ENCODE peak calls at places on chromosome 22, in six cellular contexts. One of them, this sample, is unnamed.

GRCh38 chr22:29268511-29269229 is 602 bp downstream of the EWSR1 start:
- DNase-seq in upper lobe of right lung: peak
- DNase-seq in PC-9: peak
- DNase-seq in gastrocnemius medialis: peak
- DNase-seq in cardiac fibroblast: peak
- DNase-seq in left ventricle myocardium inferior: peak
- DNase-seq in this sample: peak

GRCh38 chr22:48972979-48973693 is 854.5 kb downstream of the BRD1 start:
- DNase-seq in upper lobe of right lung: no peak
- DNase-seq in cardiac fibroblast: no peak
- DNase-seq in PC-9: no peak
- DNase-seq in left ventricle myocardium inferior: no peak
- DNase-seq in gastrocnemius medialis: no peak
- DNase-seq in this sample: no peak

GRCh38 chr22:38504731-38505594 is 1.1 kb downstream of the DDX17 start:
- DNase-seq in gastrocnemius medialis: peak
- DNase-seq in upper lobe of right lung: peak
- DNase-seq in cardiac fibroblast: peak
- DNase-seq in PC-9: peak
- DNase-seq in left ventricle myocardium inferior: peak
- DNase-seq in this sample: peak

GRCh38 chr22:37022483-37023337 is 3.2 kb downstream of the MPST start:
- DNase-seq in cardiac fibroblast: no peak
- DNase-seq in PC-9: no peak
- DNase-seq in upper lobe of right lung: no peak
- DNase-seq in gastrocnemius medialis: no peak
- DNase-seq in left ventricle myocardium inferior: no peak
- DNase-seq in this sample: peak

GRCh38 chr22:45072322-45072903 is 62.6 kb upstream of the PHF21B start:
- DNase-seq in gastrocnemius medialis: no peak
- DNase-seq in upper lobe of right lung: no peak
- DNase-seq in PC-9: peak
- DNase-seq in cardiac fibroblast: peak
- DNase-seq in left ventricle myocardium inferior: no peak
- DNase-seq in this sample: peak

GRCh38 chr22:37331034-37331428 is 48.7 kb downstream of the CYTH4 start:
- DNase-seq in left ventricle myocardium inferior: no peak
- DNase-seq in gastrocnemius medialis: no peak
- DNase-seq in upper lobe of right lung: no peak
- DNase-seq in PC-9: no peak
- DNase-seq in cardiac fibroblast: peak
- DNase-seq in this sample: no peak

GRCh38 chr22:49764151-49764581 is 63.5 kb downstream of the BRD1 start:
- DNase-seq in PC-9: no peak
- DNase-seq in gastrocnemius medialis: peak
- DNase-seq in left ventricle myocardium inferior: peak
- DNase-seq in upper lobe of right lung: peak
- DNase-seq in cardiac fibroblast: no peak
- DNase-seq in this sample: peak

GRCh38 chr22:19664951-19665783 is 49.1 kb upstream of the SEPTIN5 start:
- DNase-seq in left ventricle myocardium inferior: no peak
- DNase-seq in cardiac fibroblast: no peak
- DNase-seq in PC-9: no peak
- DNase-seq in upper lobe of right lung: no peak
- DNase-seq in gastrocnemius medialis: no peak
- DNase-seq in this sample: no peak

GRCh38 chr22:46671824-46672432 is 51.7 kb downstream of the GRAMD4 start:
- DNase-seq in left ventricle myocardium inferior: no peak
- DNase-seq in cardiac fibroblast: no peak
- DNase-seq in upper lobe of right lung: no peak
- DNase-seq in gastrocnemius medialis: no peak
- DNase-seq in PC-9: no peak
- DNase-seq in this sample: no peak

GRCh38 chr22:30635273-30636225 is at the start of gene SLC35E4:
- DNase-seq in PC-9: peak
- DNase-seq in gastrocnemius medialis: peak
- DNase-seq in cardiac fibroblast: peak
- DNase-seq in upper lobe of right lung: peak
- DNase-seq in left ventricle myocardium inferior: peak
- DNase-seq in this sample: peak
- TF ChIP-seq CTCF in PC-9: no peak
- TF ChIP-seq CTCF in gastrocnemius medialis: no peak
- TF ChIP-seq CTCF in cardiac fibroblast: peak
- TF ChIP-seq CTCF in upper lobe of right lung: peak
- TF ChIP-seq CTCF in left ventricle myocardium inferior: peak
- TF ChIP-seq CTCF in this sample: no peak

DNA sequence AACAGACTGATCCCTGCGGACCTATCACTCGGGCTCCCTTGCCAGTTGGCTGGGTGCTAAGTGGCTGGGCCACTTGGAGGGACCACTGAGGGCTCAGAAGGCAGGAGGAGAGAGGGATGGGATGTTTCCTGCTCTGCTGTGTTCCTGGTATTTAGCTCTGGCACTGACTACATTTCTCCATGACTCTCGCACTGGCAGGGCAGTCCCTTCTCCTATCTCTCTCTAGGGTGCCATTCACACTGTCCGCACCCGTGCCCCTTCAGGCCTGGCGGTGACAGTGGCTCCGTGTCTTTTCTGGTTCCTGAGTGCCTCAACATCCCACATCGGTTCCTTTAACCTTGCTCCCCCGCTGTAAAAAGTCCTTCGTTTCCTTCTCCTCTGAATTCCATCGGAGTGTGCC is 31.6 kb upstream of the CECR2 start:
- DNase-seq in gastrocnemius medialis: no peak
- DNase-seq in cardiac fibroblast: no peak
- DNase-seq in left ventricle myocardium inferior: no peak
- DNase-seq in PC-9: no peak
- DNase-seq in upper lobe of right lung: no peak
- DNase-seq in this sample: no peak
- H3K4me3 ChIP-seq in gastrocnemius medialis: no peak
- H3K4me3 ChIP-seq in cardiac fibroblast: no peak
- H3K4me3 ChIP-seq in left ventricle myocardium inferior: no peak
- H3K4me3 ChIP-seq in PC-9: no peak
- H3K4me3 ChIP-seq in upper lobe of right lung: no peak
- H3K4me3 ChIP-seq in this sample: no peak

GRCh38 chr22:44026066-44026629 is 2.0 kb downstream of the PARVB start:
- DNase-seq in cardiac fibroblast: no peak
- DNase-seq in PC-9: no peak
- DNase-seq in gastrocnemius medialis: no peak
- DNase-seq in upper lobe of right lung: no peak
- DNase-seq in left ventricle myocardium inferior: no peak
- DNase-seq in this sample: no peak
- TF ChIP-seq CTCF in cardiac fibroblast: no peak
- TF ChIP-seq CTCF in PC-9: no peak
- TF ChIP-seq CTCF in gastrocnemius medialis: no peak
- TF ChIP-seq CTCF in upper lobe of right lung: no peak
- TF ChIP-seq CTCF in left ventricle myocardium inferior: no peak
- TF ChIP-seq CTCF in this sample: no peak

GRCh38 chr22:32805586-32805881 is 4.0 kb downstream of the TIMP3 start:
- DNase-seq in left ventricle myocardium inferior: no peak
- DNase-seq in gastrocnemius medialis: no peak
- DNase-seq in PC-9: no peak
- DNase-seq in cardiac fibroblast: no peak
- DNase-seq in upper lobe of right lung: no peak
- DNase-seq in this sample: no peak
- H3K4me3 ChIP-seq in left ventricle myocardium inferior: peak
- H3K4me3 ChIP-seq in gastrocnemius medialis: peak
- H3K4me3 ChIP-seq in PC-9: peak
- H3K4me3 ChIP-seq in cardiac fibroblast: no peak
- H3K4me3 ChIP-seq in upper lobe of right lung: peak
- H3K4me3 ChIP-seq in this sample: peak

This sample was measured in kidney.